ENCODE peak calls at places on chromosome 5, in eight cellular contexts. G, I, W, F, Y, U, K and V are unnamed samples. For H3K27me3, the result is how much of the 10 kb centered on the place peaks cover.

GRCh38 chr5:10490927-10491672 is 49.4 kb downstream of the ROPN1L start:
- DNase-seq in G (peak), I (no peak), W (no peak), F (no peak), Y (no peak), U (no peak), K (no peak), V (no peak)

GRCh38 chr5:142110988-142111687 is 2.6 kb downstream of the NDFIP1 start:
- DNase-seq in G (no peak), I (no peak), W (no peak), F (no peak), Y (no peak), U (no peak), K (no peak), V (no peak)

GRCh38 chr5:14463629-14464028 is 118.0 kb upstream of the OTULINL start:
- DNase-seq in G (no peak), I (no peak), W (no peak), F (no peak), Y (no peak), U (peak), K (no peak), V (no peak)

GRCh38 chr5:104412649-104413240 is 850.2 kb upstream of the NUDT12 start:
- DNase-seq in G (no peak), I (peak), W (no peak), F (no peak), Y (no peak), U (peak), K (peak), V (no peak)

GRCh38 chr5:83256091-83256775 is 178.9 kb downstream of the XRCC4 start:
- DNase-seq in G (no peak), I (no peak), W (no peak), F (no peak), Y (no peak), U (peak), K (no peak), V (no peak)

GRCh38 chr5:107542831-107543231 is 127.9 kb downstream of the EFNA5 start:
- DNase-seq in G (no peak), I (no peak), W (peak), F (no peak), Y (peak), U (peak), K (peak), V (peak)

GRCh38 chr5:151095341-151096000 is 14.6 kb upstream of the TNIP1 start:
- DNase-seq in G (no peak), I (no peak), W (no peak), F (no peak), Y (no peak), U (no peak), K (no peak), V (no peak)

GRCh38 chr5:76391014-76391413 is 12.1 kb upstream of the IQGAP2 start:
- DNase-seq in G (no peak), I (no peak), W (no peak), F (no peak), Y (no peak), U (no peak), K (no peak), V (no peak)

GRCh38 chr5:158525663-158526062 is 574.1 kb downstream of the EBF1 start:
- DNase-seq in G (no peak), I (no peak), W (peak), F (no peak), Y (no peak), U (no peak), K (no peak), V (no peak)

GRCh38 chr5:89110916-89111646 is 228.1 kb upstream of the MEF2C start:
- DNase-seq in G (no peak), I (no peak), W (no peak), F (no peak), Y (no peak), U (no peak), K (no peak), V (no peak)

GRCh38 chr5:131264453-131265200 is 774 bp downstream of the CDC42SE2 start:
- DNase-seq in G (peak), I (peak), W (no peak), F (peak), Y (peak), U (peak), K (peak), V (peak)

GRCh38 chr5:57825026-57825683 is 342.5 kb upstream of the ACTBL2 start:
- DNase-seq in G (no peak), I (no peak), W (no peak), F (no peak), Y (no peak), U (peak), K (no peak), V (no peak)

GRCh38 chr5:112795944-112796678 is 58.4 kb downstream of the APC start:
- DNase-seq in G (no peak), I (peak), W (no peak), F (no peak), Y (no peak), U (no peak), K (no peak), V (no peak)

GRCh38 chr5:149937610-149938009 is 7.0 kb downstream of the PDE6A start:
- DNase-seq in G (no peak), I (no peak), W (no peak), F (no peak), Y (no peak), U (peak), K (no peak), V (peak)

GRCh38 chr5:122311400-122311887 is 593 bp upstream of the SNCAIP start:
- DNase-seq in G (no peak), I (peak), W (no peak), F (peak), Y (peak), U (no peak), K (no peak), V (no peak)

GRCh38 chr5:122312670-122312988 is 592 bp downstream of the SNCAIP start:
- DNase-seq in G (peak), I (peak), W (no peak), F (peak), Y (peak), U (no peak), K (peak), V (peak)

GRCh38 chr5:122313001-122313402 is 965 bp downstream of the SNCAIP start:
- DNase-seq in G (no peak), I (peak), W (no peak), F (peak), Y (peak), U (peak), K (no peak), V (peak)

GRCh38 chr5:122311888-122312669 is at the start of gene SNCAIP:
- DNase-seq in G (peak), I (peak), W (no peak), F (peak), Y (peak), U (peak), K (peak), V (peak)

GRCh38 chr5:122310886-122311285 is 1.2 kb upstream of the SNCAIP start:
- DNase-seq in G (no peak), I (peak), W (no peak), F (no peak), Y (peak), U (no peak), K (no peak), V (no peak)
- H3K27me3 ChIP-seq in G (under half), I (under half), W (under half), F (under half), Y (under half), U (under half), K (under half), V (under half)

DNA sequence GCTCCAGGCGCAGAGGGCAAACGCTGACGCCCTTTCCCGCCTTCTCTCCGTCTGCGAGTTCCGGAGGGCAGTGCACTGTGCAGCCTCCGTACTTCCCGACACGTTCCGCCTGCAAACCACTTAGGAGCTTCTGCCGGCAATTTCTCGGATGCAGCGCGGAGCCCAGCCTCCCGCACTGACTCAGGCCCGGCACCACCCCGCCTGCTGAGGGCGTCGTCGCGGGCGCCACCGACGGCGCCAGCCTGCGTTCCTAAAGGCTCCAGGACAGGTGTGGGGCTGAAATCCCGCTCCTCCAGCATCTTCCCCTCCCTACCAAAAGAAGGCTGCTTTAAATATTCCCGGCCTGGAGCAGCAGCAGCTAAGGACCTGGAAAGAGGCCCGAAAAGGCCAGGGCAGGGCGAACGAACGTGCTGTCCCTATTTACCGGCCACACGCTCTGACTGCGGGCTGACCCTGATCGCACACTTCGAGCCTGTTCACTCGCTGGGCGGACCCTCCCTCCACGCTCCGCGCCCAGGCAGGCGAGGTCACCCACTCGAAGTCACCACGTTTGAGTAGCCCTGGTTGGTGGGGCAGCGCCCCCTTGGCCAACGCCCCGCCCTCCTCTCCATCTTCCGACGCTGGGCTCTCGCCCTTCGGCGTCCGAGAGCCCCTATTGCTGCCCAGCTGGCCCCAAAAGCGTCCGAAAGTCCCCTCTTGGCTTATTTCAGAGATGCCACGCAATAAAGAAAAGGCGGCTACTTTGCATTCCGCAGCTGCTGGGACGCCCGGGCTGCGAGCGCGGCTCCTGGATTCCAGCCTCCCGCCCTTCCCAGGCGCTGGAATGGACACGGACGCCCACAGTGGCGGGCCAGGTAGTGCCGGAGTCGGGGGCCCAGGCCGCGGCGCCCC is 9.6 kb upstream of the TRIM36 start:
- DNase-seq in G (peak), I (peak), W (no peak), F (peak), Y (no peak), U (no peak), K (no peak), V (no peak)
- H3K27me3 ChIP-seq in G (half or more), I (half or more), W (half or more), F (under half), Y (under half), U (half or more), K (under half), V (under half)

DNA sequence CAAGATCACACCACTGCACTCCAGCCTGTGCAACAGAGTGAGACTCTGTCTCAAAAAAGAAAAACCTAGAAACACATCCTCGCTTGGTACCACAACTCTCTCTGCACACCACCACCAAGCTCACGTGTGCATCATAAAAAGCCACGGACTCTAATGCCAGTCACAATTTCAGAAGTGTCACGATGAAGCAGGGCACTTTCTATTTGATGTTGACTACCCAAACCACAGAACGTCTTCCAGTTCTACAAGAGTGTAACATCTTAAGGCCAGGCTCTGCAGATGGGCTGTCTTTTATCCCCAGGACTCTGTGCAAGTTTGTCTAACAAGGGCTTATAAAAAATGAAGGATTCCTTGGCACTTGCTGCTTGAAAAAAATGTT is 22.9 kb downstream of the GFPT2 start:
- DNase-seq in G (no peak), I (no peak), W (no peak), F (no peak), Y (no peak), U (no peak), K (no peak), V (no peak)
- H3K27me3 ChIP-seq in G (under half), I (under half), W (under half), F (under half), Y (under half), U (under half), K (under half), V (under half)

DNA sequence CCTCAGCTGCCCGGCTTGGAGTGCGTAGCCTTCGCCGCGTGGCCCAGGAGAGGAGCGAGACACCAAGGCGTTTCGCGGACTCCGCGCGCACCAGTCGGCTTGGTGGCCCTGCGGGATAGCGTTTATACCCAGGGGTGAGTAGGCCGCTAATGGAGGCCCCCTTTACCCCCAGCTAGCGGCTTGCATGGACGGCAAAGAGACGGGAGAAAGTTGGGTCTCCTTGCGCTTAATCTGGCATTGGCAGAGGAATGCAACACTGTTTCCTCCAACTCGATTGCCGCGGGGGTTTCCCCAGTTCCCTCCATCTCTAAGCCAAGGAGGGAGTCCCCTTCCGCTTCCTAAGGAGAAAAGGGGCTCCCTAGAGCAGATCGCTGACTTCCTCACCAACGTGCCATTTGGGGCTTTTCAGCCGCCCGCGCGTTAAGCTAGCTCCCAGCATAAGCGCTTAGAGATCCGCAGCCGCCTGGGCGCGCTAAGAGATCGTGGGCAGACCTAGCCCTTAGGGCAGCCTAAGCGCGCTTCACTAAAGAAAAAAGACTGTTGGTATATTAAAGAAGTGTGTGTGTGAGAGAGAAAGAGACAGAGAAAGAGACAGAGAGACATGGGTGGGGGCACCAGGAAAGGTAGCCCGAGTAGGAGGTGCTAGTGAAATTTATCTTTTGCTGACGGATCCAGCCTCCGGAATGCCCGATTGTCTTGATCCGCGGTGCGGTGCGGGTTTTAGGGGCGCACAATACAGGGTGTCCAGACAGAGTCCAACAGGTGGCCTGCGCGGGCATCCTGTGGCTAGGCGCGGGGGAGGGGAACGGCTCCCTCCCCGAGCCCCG is 597.9 kb upstream of the SGCD start:
- DNase-seq in G (no peak), I (peak), W (no peak), F (peak), Y (no peak), U (peak), K (no peak), V (no peak)
- H3K27me3 ChIP-seq in G (half or more), I (half or more), W (half or more), F (under half), Y (under half), U (half or more), K (under half), V (under half)